ENCODE peak calls at places on chromosomes 2 and 18, in eight cellular contexts. C is CD4-positive, alpha-beta T cell; J is A549; M is caudate nucleus; H is pancreas; I is stimulated activated CD4-positive, alpha-beta T cell treated with anti-CD3 and anti-CD28 coated beads, Interleukin-4, amount 100 ng/mL, for 1 hour; F is M059J; Q is EL. X is an unnamed sample.

GRCh38 chr2:222876947-222877346 is 16.1 kb downstream of the ACSL3 start:
- DNase-seq in C (no peak), J (no peak), M (no peak), H (no peak), I (no peak), F (no peak), Q (no peak), X (no peak)

GRCh38 chr18:31950620-31951019 is 7.7 kb upstream of the TRAPPC8 start:
- DNase-seq in C (no peak), J (no peak), M (no peak), H (no peak), I (no peak), F (no peak), Q (no peak), X (no peak)

GRCh38 chr2:232593931-232594330 is 39.5 kb upstream of the EFHD1 start:
- DNase-seq in C (no peak), J (no peak), M (no peak), H (no peak), I (no peak), F (no peak), Q (no peak), X (no peak)

GRCh38 chr2:20487392-20488135 is 40.7 kb downstream of the RHOB start:
- DNase-seq in C (no peak), J (no peak), M (no peak), H (no peak), I (no peak), F (peak), Q (no peak), X (no peak)

GRCh38 chr18:69567813-69568488 is 167.3 kb downstream of the DOK6 start:
- DNase-seq in C (no peak), J (peak), M (no peak), H (peak), I (no peak), F (peak), Q (no peak), X (no peak)

GRCh38 chr18:54089749-54090459 is 134.6 kb downstream of the MBD2 start:
- DNase-seq in C (no peak), J (no peak), M (no peak), H (no peak), I (no peak), F (peak), Q (no peak), X (no peak)

GRCh38 chr2:71045841-71046495 is 22.5 kb upstream of the NAGK start:
- DNase-seq in C (no peak), J (no peak), M (no peak), H (no peak), I (no peak), F (no peak), Q (no peak), X (no peak)

GRCh38 chr18:75405341-75405740 is 22.2 kb downstream of the SMIM21 start:
- DNase-seq in C (no peak), J (no peak), M (no peak), H (no peak), I (no peak), F (peak), Q (peak), X (no peak)

GRCh38 chr2:74413001-74413698 is 8.3 kb downstream of the C2orf81 start:
- DNase-seq in C (no peak), J (no peak), M (no peak), H (no peak), I (no peak), F (no peak), Q (no peak), X (no peak)